ENCODE peak calls at places on chromosomes 2 and 18, in eight cellular contexts. X is activated CD4-positive, alpha-beta T cell treated with anti-CD3 and anti-CD28 coated beads, Interleukin-2, amount 50 U/mL, for 24 hours; E is spleen; R is EL; C is hepatocyte; W is HTR-8/SVneo; N is NCI-H1105 treated with DMSO at 0.1 percent for 48 hours; D is mammary epithelial cell. S is an unnamed sample.

GRCh38 chr2:86622878-86623548 is 652 bp downstream of the RNF103 start:
- DNase-seq in X (peak), E (peak), R (no peak), C (peak), W (peak), N (peak), D (peak), S (peak)

GRCh38 chr2:121519153-121519552 is 11.5 kb upstream of the RNU4ATAC start:
- DNase-seq in X (no peak), E (no peak), R (no peak), C (no peak), W (no peak), N (no peak), D (no peak), S (no peak)

GRCh38 chr2:9256570-9257043 is 50.0 kb downstream of the ASAP2 start:
- DNase-seq in X (no peak), E (no peak), R (peak), C (no peak), W (no peak), N (peak), D (no peak), S (no peak)

GRCh38 chr2:241356871-241357260 is 781 bp downstream of the FARP2 start:
- DNase-seq in X (no peak), E (no peak), R (peak), C (no peak), W (no peak), N (peak), D (no peak), S (no peak)

GRCh38 chr2:179429060-179429471 is 164.4 kb upstream of the SESTD1 start:
- DNase-seq in X (no peak), E (no peak), R (no peak), C (no peak), W (no peak), N (no peak), D (no peak), S (no peak)

GRCh38 chr18:3655637-3656050 is 205.7 kb downstream of the TGIF1 start:
- DNase-seq in X (no peak), E (no peak), R (no peak), C (peak), W (no peak), N (no peak), D (no peak), S (no peak)

GRCh38 chr2:65586516-65586915 is 154.1 kb upstream of the SPRED2 start:
- DNase-seq in X (no peak), E (no peak), R (no peak), C (no peak), W (no peak), N (no peak), D (no peak), S (no peak)

GRCh38 chr2:210707900-210708299 is 151.5 kb downstream of the CPS1 start:
- DNase-seq in X (no peak), E (no peak), R (no peak), C (no peak), W (no peak), N (no peak), D (no peak), S (no peak)

GRCh38 chr2:193549661-193550060 is 1354.9 kb upstream of the TMEFF2 start:
- DNase-seq in X (no peak), E (no peak), R (no peak), C (no peak), W (no peak), N (no peak), D (no peak), S (no peak)

GRCh38 chr18:32701288-32701687 is 71.5 kb downstream of the KLHL14 start:
- DNase-seq in X (no peak), E (no peak), R (no peak), C (no peak), W (no peak), N (no peak), D (no peak), S (no peak)

GRCh38 chr2:65096948-65097347 is 33.0 kb downstream of the RAB1A start:
- DNase-seq in X (no peak), E (no peak), R (peak), C (no peak), W (no peak), N (no peak), D (peak), S (peak)

GRCh38 chr2:230849633-230850357 is 14.9 kb upstream of the ITM2C start:
- DNase-seq in X (peak), E (peak), R (peak), C (peak), W (peak), N (no peak), D (no peak), S (peak)

GRCh38 chr2:75456825-75457224 is 103.9 kb downstream of the EVA1A start:
- DNase-seq in X (no peak), E (no peak), R (no peak), C (no peak), W (no peak), N (no peak), D (no peak), S (no peak)

GRCh38 chr18:13532406-13533075 is 193.8 kb downstream of the FAM210A start:
- DNase-seq in X (no peak), E (no peak), R (no peak), C (no peak), W (no peak), N (no peak), D (no peak), S (no peak)

GRCh38 chr2:231668981-231669380 is 39.3 kb upstream of the PTMA start:
- DNase-seq in X (no peak), E (no peak), R (no peak), C (no peak), W (no peak), N (no peak), D (no peak), S (no peak)

GRCh38 chr2:213425618-213426017 is 141.4 kb downstream of the SPAG16 start:
- DNase-seq in X (no peak), E (no peak), R (no peak), C (no peak), W (no peak), N (no peak), D (no peak), S (no peak)

GRCh38 chr2:80242355-80242910 is 62.1 kb downstream of the LRRTM1 start:
- DNase-seq in X (no peak), E (no peak), R (no peak), C (no peak), W (no peak), N (no peak), D (no peak), S (no peak)

GRCh38 chr18:9188359-9189231 is 52.0 kb downstream of the ANKRD12 start:
- DNase-seq in X (no peak), E (no peak), R (no peak), C (no peak), W (no peak), N (no peak), D (no peak), S (no peak)

GRCh38 chr2:46569061-46569560 is 89.7 kb downstream of the TMEM247 start:
- DNase-seq in X (no peak), E (no peak), R (no peak), C (no peak), W (no peak), N (no peak), D (no peak), S (no peak)

GRCh38 chr2:17036343-17036742 is 370.7 kb upstream of the CYRIA start:
- DNase-seq in X (no peak), E (no peak), R (no peak), C (no peak), W (no peak), N (no peak), D (peak), S (no peak)

GRCh38 chr18:79983793-79984192 is 4.6 kb downstream of the TXNL4A start:
- DNase-seq in X (no peak), E (no peak), R (no peak), C (no peak), W (no peak), N (no peak), D (no peak), S (no peak)

GRCh38 chr2:17658251-17658843 is 95.3 kb downstream of the SMC6 start:
- DNase-seq in X (no peak), E (no peak), R (peak), C (no peak), W (no peak), N (no peak), D (peak), S (peak)

GRCh38 chr2:46779447-46779941 is 136.1 kb downstream of the MCFD2 start:
- DNase-seq in X (no peak), E (no peak), R (peak), C (no peak), W (no peak), N (no peak), D (peak), S (no peak)

GRCh38 chr2:239200646-239201530 is 199.9 kb downstream of the HDAC4 start:
- DNase-seq in X (no peak), E (peak), R (no peak), C (no peak), W (no peak), N (no peak), D (no peak), S (no peak)

S was measured in brain microvascular endothelial cell.